ENCODE peak calls at places on chromosome 15, in seven cellular contexts. E is activated CD8-positive, alpha-beta T cell treated with anti-CD3 and anti-CD28 coated beads for 36 hours; B is stromal cell of bone marrow; M is small intestine; Y is non-pigmented ciliary epithelial cell; I is IMR-90; Z is retina. T is an unnamed sample.

GRCh38 chr15:63880019-63880418 is 46.3 kb upstream of the HERC1 start:
- DNase-seq in M (no peak), E (no peak), Z (no peak), Y (no peak), I (no peak), B (no peak), T (no peak)

GRCh38 chr15:57887825-57888224 is 177.7 kb downstream of the ALDH1A2 start:
- DNase-seq in B (no peak), I (no peak), M (no peak), E (no peak), Z (no peak), Y (no peak), T (no peak)

GRCh38 chr15:71716990-71717389 is 93.4 kb upstream of the NR2E3 start:
- DNase-seq in Z (no peak), I (peak), E (no peak), Y (no peak), M (no peak), B (peak), T (no peak)

GRCh38 chr15:34837246-34838016 is 42.1 kb upstream of the ACTC1 start:
- DNase-seq in Y (peak), E (no peak), M (no peak), Z (no peak), I (peak), B (peak), T (no peak)

GRCh38 chr15:59997070-59997701 is 6.9 kb upstream of the FOXB1 start:
- DNase-seq in Y (no peak), E (peak), Z (peak), M (no peak), B (no peak), I (no peak), T (no peak)

GRCh38 chr15:77094397-77095030 is 23.6 kb upstream of the TSPAN3 start:
- DNase-seq in M (no peak), Y (no peak), E (peak), B (no peak), I (no peak), Z (no peak), T (peak)

GRCh38 chr15:32030795-32031194 is 480 bp downstream of the CHRNA7 start:
- DNase-seq in B (no peak), Y (no peak), E (no peak), Z (peak), I (no peak), M (peak), T (peak)

GRCh38 chr15:33988384-33988783 is 20.1 kb downstream of the CHRM5 start:
- DNase-seq in B (no peak), I (peak), E (no peak), Z (no peak), M (no peak), Y (no peak), T (peak)

GRCh38 chr15:90558182-90558581 is 28.5 kb downstream of the CRTC3 start:
- DNase-seq in Z (no peak), M (peak), Y (no peak), E (no peak), B (no peak), I (no peak), T (peak)

GRCh38 chr15:68561146-68561545 is 17.6 kb upstream of the CORO2B start:
- DNase-seq in Z (no peak), B (no peak), M (no peak), E (no peak), Y (no peak), I (no peak), T (no peak)

GRCh38 chr15:25059698-25060471 is 105.1 kb downstream of the SNRPN start:
- DNase-seq in E (no peak), I (no peak), B (no peak), M (no peak), Y (no peak), Z (no peak), T (no peak)

GRCh38 chr15:100786139-100786531 is 93.5 kb upstream of the ALDH1A3 start:
- DNase-seq in M (no peak), I (no peak), B (no peak), E (no peak), Z (no peak), Y (no peak), T (no peak)